ENCODE peak calls at places on chromosomes 4 and X, in eight cellular contexts. H, P, G, Q, Z, W, C and N are unnamed samples.
A peak's percentile ranks its signal among the peaks of the same experiment; 100 is the strongest.

GRCh38 chrX:630922-631496 is 418 bp downstream of the SHOX start:
- DNase-seq in C (no peak), P (no peak), H (no peak), Z (no peak), G (no peak), W (no peak), Q (no peak), N (no peak)

GRCh38 chrX:150240643-150240970 is 122.5 kb upstream of the MAMLD1 start:
- DNase-seq in Z (no peak), C (no peak), W (no peak), Q (no peak), G (no peak), H (no peak), P (no peak), N (no peak)

GRCh38 chrX:18945488-18945887 is 38.4 kb downstream of the PHKA2 start:
- DNase-seq in Q (no peak), Z (no peak), C (no peak), H (no peak), P (no peak), W (no peak), G (no peak), N (no peak)

GRCh38 chr4:147596976-147597375 is 20.2 kb upstream of the TMEM184C start:
- DNase-seq in C (peak; percentile 80), P (peak; percentile 87), Q (no peak), H (no peak), W (no peak), G (no peak), Z (no peak), N (no peak)

GRCh38 chr4:153156263-153156662 is 48.0 kb upstream of the TRIM2 start:
- DNase-seq in G (no peak), C (no peak), P (no peak), Z (no peak), W (peak; percentile 21), H (no peak), Q (no peak), N (peak; percentile 8)

GRCh38 chr4:117093581-117093980 is 8.2 kb upstream of the TRAM1L1 start:
- DNase-seq in C (no peak), Q (no peak), G (no peak), W (no peak), P (no peak), Z (no peak), H (no peak), N (no peak)

GRCh38 chr4:169243808-169244207 is 26.9 kb downstream of the SH3RF1 start:
- DNase-seq in Q (no peak), P (no peak), G (no peak), C (peak; percentile 39), Z (no peak), H (no peak), W (no peak), N (no peak)

GRCh38 chrX:44580466-44580865 is 37.8 kb upstream of the FUNDC1 start:
- DNase-seq in P (no peak), H (no peak), Z (no peak), C (peak; percentile 4), W (no peak), Q (no peak), G (no peak), N (no peak)

GRCh38 chr4:84606645-84607044 is 23.7 kb downstream of the CDS1 start:
- DNase-seq in P (no peak), H (no peak), G (no peak), C (no peak), W (no peak), Z (no peak), Q (no peak), N (no peak)